ENCODE peak calls at places on chromosomes 13 and 19, in seven cellular contexts. A is cardiac fibroblast; H is uterus; I is CD8-positive, alpha-beta T cell; M is fibroblast of the aortic adventitia; P is thoracic aorta; D is lung. N is an unnamed sample.

GRCh38 chr19:9306443-9306842 is 3.2 kb downstream of the ZNF699 start:
- DNase-seq in I (no peak), M (peak), A (peak), P (no peak), H (no peak), D (no peak), N (peak)

GRCh38 chr13:72539925-72540324 is 187.5 kb downstream of the MZT1 start:
- DNase-seq in P (no peak), D (no peak), M (no peak), I (no peak), H (no peak), A (no peak), N (no peak)

GRCh38 chr19:17779281-17779930 is 15.5 kb upstream of the B3GNT3 start:
- DNase-seq in M (peak), D (peak), H (no peak), P (no peak), A (peak), I (no peak), N (peak)

GRCh38 chr13:103168901-103169508 is 102.8 kb upstream of the SLC10A2 start:
- DNase-seq in H (no peak), A (no peak), D (no peak), I (no peak), M (no peak), P (no peak), N (no peak)

GRCh38 chr13:113920606-113921306 is 53.1 kb downstream of the C13orf46 start:
- DNase-seq in A (no peak), P (no peak), D (no peak), I (no peak), H (no peak), M (no peak), N (no peak)

GRCh38 chr19:47187023-47187655 is 43.9 kb downstream of the BBC3 start:
- DNase-seq in I (no peak), D (no peak), M (no peak), H (no peak), A (no peak), P (no peak), N (no peak)

GRCh38 chr19:6736917-6737283 is 480 bp downstream of the GPR108 start:
- DNase-seq in P (no peak), A (no peak), M (no peak), H (no peak), D (no peak), I (no peak), N (no peak)

GRCh38 chr13:23622991-23623390 is 52.8 kb downstream of the TNFRSF19 start:
- DNase-seq in M (no peak), I (no peak), P (no peak), A (no peak), D (no peak), H (no peak), N (no peak)

GRCh38 chr13:24632382-24633121 is 47.7 kb upstream of the ATP12A start:
- DNase-seq in I (no peak), M (no peak), A (peak), H (no peak), D (no peak), P (no peak), N (peak)

GRCh38 chr13:113657851-113658741 is at the start of gene ATP4B:
- DNase-seq in A (no peak), P (no peak), M (no peak), H (peak), D (no peak), I (peak), N (no peak)

GRCh38 chr13:112760440-112760839 is 70.6 kb downstream of the ATP11A start:
- DNase-seq in A (peak), M (peak), D (no peak), H (no peak), I (no peak), P (no peak), N (peak)

GRCh38 chr13:98365291-98365690 is 188.2 kb upstream of the RNF113B start:
- DNase-seq in D (no peak), M (no peak), P (no peak), I (no peak), H (no peak), A (no peak), N (peak)

GRCh38 chr13:20102776-20103175 is 58.1 kb downstream of the GJA3 start:
- DNase-seq in P (no peak), H (no peak), D (no peak), I (no peak), A (no peak), M (no peak), N (no peak)
- H3K4me3 ChIP-seq in P (no peak), H (no peak), D (no peak), I (no peak), A (no peak), M (no peak), N (no peak)

GRCh38 chr19:50793558-50794065 is 3.4 kb downstream of the ACP4 start:
- DNase-seq in M (no peak), H (no peak), A (no peak), I (no peak), P (no peak), D (no peak), N (no peak)

GRCh38 chr19:50794778-50795664 is 4.8 kb downstream of the ACP4 start:
- DNase-seq in A (no peak), I (no peak), M (no peak), D (no peak), P (no peak), H (no peak), N (peak)

GRCh38 chr19:50792852-50793250 is 2.6 kb downstream of the ACP4 start:
- DNase-seq in A (no peak), M (no peak), H (no peak), P (no peak), D (no peak), I (no peak), N (no peak)

GRCh38 chr19:50795665-50796073 is 5.5 kb downstream of the ACP4 start:
- DNase-seq in M (no peak), A (no peak), I (no peak), P (no peak), D (no peak), H (no peak), N (no peak)

DNA sequence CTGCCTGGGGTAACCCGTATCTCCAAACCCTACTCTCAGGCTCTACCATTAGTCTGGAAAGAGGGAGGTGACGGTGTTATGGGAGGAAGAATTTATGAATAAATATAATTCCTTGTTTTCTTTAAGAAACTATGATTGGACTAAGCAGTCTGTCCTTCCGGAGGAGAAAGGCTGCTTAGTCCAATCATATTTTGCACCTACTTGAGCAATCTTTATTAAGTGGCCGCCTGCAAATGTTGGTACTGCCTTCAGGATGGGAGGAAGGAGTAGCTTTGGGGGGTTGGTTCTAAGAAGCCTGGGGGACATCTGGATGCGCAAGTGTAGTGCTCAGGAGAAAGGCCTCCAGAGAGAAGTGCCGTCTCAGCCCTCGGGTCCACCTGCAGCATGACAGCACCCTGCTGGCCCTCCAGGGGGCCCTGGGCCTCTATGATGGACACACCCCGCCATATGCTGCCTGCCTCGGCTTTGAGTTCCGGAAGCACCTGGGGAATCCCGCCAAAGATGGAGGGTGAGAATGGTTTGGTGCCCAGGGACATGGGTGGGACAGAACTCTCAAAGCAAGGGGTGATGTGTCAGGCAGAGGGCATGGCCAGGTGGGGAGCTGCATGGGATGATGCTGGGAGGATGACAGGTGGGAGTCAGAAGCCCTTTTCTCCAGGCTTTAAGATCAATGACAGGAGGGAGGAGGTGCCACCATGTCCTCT is 4.0 kb downstream of the ACP4 start:
- DNase-seq in M (no peak), A (peak), H (no peak), P (no peak), I (no peak), D (no peak), N (no peak)
- TF ChIP-seq CTCF in M (no peak), A (peak), H (no peak), P (no peak), I (no peak), D (no peak), N (peak)

GRCh38 chr19:36032251-36033104 is at the start of gene CLIP3:
- DNase-seq in D (no peak), M (peak), P (no peak), H (peak), I (peak), A (peak), N (no peak)
- H3K4me3 ChIP-seq in D (peak), M (peak), P (peak), H (peak), I (no peak), A (peak), N (peak)

GRCh38 chr13:70385852-70386251 is 277.6 kb upstream of the KLHL1 start:
- DNase-seq in D (no peak), P (no peak), H (no peak), I (no peak), M (no peak), A (no peak), N (no peak)

GRCh38 chr13:70388935-70389334 is 280.7 kb upstream of the KLHL1 start:
- DNase-seq in M (no peak), P (no peak), H (no peak), A (no peak), D (no peak), I (no peak), N (no peak)

GRCh38 chr13:70390064-70390463 is 281.8 kb upstream of the KLHL1 start:
- DNase-seq in D (no peak), P (no peak), H (no peak), M (no peak), A (no peak), I (no peak), N (no peak)

GRCh38 chr13:70384156-70384555 is 275.9 kb upstream of the KLHL1 start:
- DNase-seq in M (no peak), P (no peak), H (no peak), A (no peak), I (no peak), D (no peak), N (no peak)

DNA sequence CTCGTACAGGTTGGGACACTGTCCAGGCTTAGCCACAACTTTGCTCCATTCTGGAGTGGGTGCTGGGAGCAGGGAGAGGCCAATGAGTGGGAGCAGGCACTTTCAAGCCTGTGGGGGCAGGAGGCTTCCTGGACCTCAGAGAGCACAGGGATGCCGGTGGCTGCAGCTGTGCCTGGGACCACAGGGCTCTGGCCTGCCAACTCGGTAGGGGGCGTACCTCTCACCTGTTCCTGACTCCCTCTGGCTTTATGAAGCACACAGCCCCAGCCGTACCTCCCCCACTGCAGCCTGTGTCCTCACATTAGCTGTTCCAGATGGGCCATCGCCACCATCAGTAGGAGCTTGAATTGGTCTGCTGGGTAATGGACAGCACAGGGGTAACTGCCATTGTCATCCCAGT is 278.7 kb upstream of the KLHL1 start:
- DNase-seq in D (no peak), P (no peak), M (no peak), H (no peak), I (no peak), A (no peak), N (no peak)
- TF ChIP-seq CTCF in D (no peak), P (no peak), M (no peak), H (no peak), I (no peak), A (no peak), N (no peak)

GRCh38 chr19:15843186-15843585 is 27.7 kb upstream of the OR10H1 start:
- DNase-seq in I (no peak), D (no peak), P (no peak), M (no peak), A (no peak), H (no peak), N (no peak)

GRCh38 chr19:15836345-15836594 is 20.8 kb upstream of the OR10H1 start:
- DNase-seq in H (no peak), I (no peak), P (no peak), M (peak), D (no peak), A (no peak), N (no peak)

GRCh38 chr19:15836595-15837398 is 21.3 kb upstream of the OR10H1 start:
- DNase-seq in A (peak), P (peak), H (peak), D (peak), I (peak), M (peak), N (peak)

GRCh38 chr19:15841875-15842569 is 26.6 kb upstream of the OR10H1 start:
- DNase-seq in I (peak), A (no peak), P (no peak), M (no peak), D (no peak), H (no peak), N (no peak)

DNA sequence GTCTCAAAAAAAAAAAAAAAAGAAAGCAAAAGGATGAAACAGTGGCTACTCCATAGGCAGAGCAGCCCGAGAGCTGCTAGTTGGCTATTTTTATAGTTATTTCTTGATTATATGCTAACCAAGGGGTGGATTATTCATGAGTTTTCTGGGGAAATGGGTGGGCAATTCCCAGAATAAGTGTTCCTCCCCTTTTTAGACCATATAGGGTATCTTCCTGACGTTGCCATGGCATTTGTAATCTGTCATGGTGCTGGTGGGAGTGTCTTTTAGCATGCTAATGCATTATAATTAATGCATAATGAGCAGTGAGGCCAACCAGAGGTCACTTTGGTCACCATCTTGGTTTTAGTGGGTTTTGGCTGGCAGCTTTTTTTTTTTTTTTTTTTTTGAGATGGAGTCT is 25.4 kb upstream of the OR10H1 start:
- DNase-seq in D (no peak), M (no peak), P (no peak), I (no peak), H (no peak), A (no peak), N (no peak)
- H3K4me3 ChIP-seq in D (no peak), M (no peak), P (no peak), I (no peak), H (no peak), A (no peak), N (no peak)

DNA sequence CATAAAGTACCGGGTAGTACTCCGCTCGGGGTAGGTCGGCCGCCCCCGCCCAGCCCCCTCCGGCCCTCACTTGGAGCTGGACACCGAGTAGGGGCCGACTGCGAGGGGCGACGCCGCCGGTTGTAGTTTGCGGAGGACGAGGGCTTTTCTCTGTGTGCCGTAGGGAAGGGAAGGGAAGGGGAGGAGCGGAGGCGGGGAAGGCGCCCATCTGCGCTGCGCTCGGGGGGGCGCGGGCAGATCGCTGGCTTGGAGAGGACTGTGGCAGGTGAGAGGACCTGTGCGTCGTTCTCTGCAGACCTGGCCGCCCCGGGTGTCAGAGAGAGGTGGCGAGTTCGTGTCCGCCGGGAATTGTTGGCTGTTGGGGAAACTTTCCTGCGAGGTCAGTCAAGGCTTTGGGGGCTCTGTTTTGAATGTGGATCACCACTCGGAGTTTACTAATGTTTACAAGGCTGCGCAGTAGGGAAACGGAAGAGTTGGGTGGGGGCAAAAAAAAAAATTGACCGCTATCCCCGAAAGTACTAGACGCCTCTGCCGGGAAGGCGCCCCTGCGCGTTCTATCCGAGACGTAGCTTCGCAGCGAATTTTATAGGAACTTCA is 1.4 kb downstream of the ING1 start:
- DNase-seq in H (peak), M (peak), I (peak), P (no peak), A (peak), D (peak), N (peak)
- TF ChIP-seq CTCF in H (no peak), M (peak), I (no peak), P (no peak), A (no peak), D (no peak), N (no peak)

DNA sequence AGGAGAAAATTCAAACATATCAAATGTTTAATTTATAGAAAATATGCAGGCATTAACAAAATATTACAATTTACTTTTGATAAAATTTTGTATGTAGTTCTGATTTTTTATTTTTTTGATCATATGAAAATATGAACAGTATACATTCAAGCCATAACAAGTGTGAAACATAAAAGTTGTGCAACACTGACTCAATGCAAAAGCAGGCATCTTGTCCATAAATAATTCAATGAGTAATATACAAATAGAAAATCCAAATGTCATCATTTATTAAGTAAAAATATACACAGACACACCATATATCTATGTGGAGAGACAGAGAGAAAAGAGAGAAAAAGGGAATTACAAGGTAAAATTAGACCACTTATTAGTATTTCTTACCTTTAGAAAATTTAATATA is 1183.9 kb downstream of the SLITRK1 start:
- DNase-seq in H (no peak), P (no peak), D (no peak), A (no peak), I (no peak), M (no peak), N (peak)
- H3K4me3 ChIP-seq in H (no peak), P (no peak), D (no peak), A (no peak), I (no peak), M (no peak), N (no peak)

GRCh38 chr13:110107568-110108347 is 199.2 kb downstream of the COL4A1 start:
- DNase-seq in P (no peak), D (peak), A (peak), I (no peak), H (no peak), M (no peak), N (no peak)
- TF ChIP-seq CTCF in P (no peak), D (no peak), A (peak), I (no peak), H (no peak), M (no peak), N (no peak)

DNA sequence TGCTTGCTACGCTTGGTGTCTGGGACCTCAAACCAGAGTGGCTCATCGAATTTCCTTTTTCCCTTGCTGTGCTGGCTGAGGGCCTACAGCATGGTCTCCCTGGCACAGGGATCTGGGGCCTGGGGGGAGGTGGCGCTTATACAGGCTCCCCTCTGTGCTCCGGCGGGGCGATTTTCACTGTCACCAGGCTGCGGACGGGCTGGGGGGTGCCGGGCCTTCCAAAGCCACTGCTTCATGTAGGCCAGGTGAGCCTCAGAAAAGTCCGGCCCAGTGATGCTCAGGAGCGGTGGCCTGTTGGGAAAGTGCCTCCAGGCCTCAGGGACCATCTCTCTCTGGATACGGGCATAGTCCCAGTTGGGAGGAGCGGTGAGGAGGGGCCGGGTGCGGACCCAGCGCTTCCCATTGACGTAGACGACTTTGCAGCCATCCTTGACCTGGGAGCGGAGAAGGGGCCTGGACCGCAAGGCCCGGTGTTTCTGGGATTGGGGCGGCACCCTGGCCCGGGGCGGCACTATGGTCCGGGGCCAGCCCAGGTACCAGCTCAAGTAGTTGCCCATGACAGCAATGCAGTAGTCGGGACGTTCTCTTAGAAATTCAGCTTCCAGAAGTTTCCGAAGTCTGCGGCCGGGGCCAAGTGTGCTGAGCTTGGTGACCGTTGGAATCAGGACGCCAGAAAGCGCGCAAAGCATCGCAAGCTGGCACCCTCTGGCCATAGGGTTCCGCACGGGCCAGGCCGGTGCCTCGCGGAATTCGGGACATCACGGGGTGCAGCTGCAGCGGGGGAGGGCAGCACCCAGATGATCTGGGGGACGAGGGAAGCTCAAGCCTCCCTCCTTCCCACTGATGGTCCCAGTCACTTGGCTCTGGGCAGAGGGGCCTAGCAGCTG is 255.9 kb downstream of the SLC7A1 start:
- DNase-seq in A (no peak), H (no peak), D (no peak), P (no peak), M (no peak), I (no peak), N (no peak)
- H3K4me3 ChIP-seq in A (no peak), H (no peak), D (no peak), P (no peak), M (no peak), I (no peak), N (no peak)

DNA sequence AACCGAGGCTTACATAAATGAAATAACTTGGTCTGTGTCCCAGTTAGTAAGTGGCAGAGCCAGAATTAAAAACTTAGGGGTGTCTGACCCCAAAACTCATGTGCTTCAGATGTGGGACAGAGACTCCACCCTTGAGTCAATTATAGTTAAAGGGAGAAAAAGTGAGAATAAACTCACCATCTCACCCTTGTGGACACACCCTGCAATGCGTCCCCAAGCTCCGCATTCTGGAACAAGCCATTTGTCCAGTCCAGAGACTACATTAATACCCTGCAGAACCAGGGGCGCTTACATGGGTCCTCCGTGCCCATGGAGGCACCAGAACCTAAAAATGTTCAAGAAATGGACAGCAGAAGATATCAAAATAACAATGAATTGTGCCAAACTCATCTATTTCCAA is 207.0 kb upstream of the ZNF507 start:
- DNase-seq in H (no peak), M (no peak), A (no peak), P (no peak), D (no peak), I (no peak), N (no peak)
- TF ChIP-seq CTCF in H (no peak), M (no peak), A (no peak), P (no peak), D (no peak), I (no peak), N (no peak)